ENCODE peak calls at places on chromosome 19, in four cellular contexts. Q is WERI-Rb-1, E is body of pancreas, D is mammary epithelial cell. X is an unnamed sample. For H3K9me3, the result is how much of the 10 kb centered on the place peaks cover.

GRCh38 chr19:4374451-4375163 is 25.7 kb downstream of the SH3GL1 start:
- DNase-seq in Q (no peak), E (peak), D (peak), X (peak)

GRCh38 chr19:16445238-16446107 is 26.3 kb downstream of the EPS15L1 start:
- DNase-seq in Q (no peak), E (no peak), D (peak), X (no peak)

GRCh38 chr19:53507523-53508442 is 30.2 kb upstream of the ZNF331 start:
- DNase-seq in Q (no peak), E (no peak), D (no peak), X (no peak)

GRCh38 chr19:3604987-3605343 is 1.7 kb downstream of the TBXA2R start:
- DNase-seq in Q (no peak), E (no peak), D (no peak), X (no peak)

GRCh38 chr19:30492581-30492980 is 120.4 kb downstream of the ZNF536 start:
- DNase-seq in Q (no peak), E (no peak), D (no peak), X (no peak)

GRCh38 chr19:51327066-51327985 is 14.6 kb downstream of the VSIG10L start:
- DNase-seq in Q (no peak), E (peak), D (peak), X (no peak)

GRCh38 chr19:28358604-28359003 is 854.3 kb downstream of the UQCRFS1 start:
- DNase-seq in Q (no peak), E (no peak), D (no peak), X (no peak)

GRCh38 chr19:46656541-46656940 is 4.4 kb downstream of the DACT3 start:
- DNase-seq in Q (no peak), E (no peak), D (no peak), X (no peak)

GRCh38 chr19:47158879-47159509 is 28.4 kb downstream of the SAE1 start:
- DNase-seq in Q (no peak), E (no peak), D (peak), X (no peak)

GRCh38 chr19:35533822-35534521 is 716 bp downstream of the GAPDHS start:
- DNase-seq in Q (no peak), E (peak), D (no peak), X (no peak)

GRCh38 chr19:46489445-46490272 is 6.0 kb downstream of the PNMA8B start:
- DNase-seq in Q (no peak), E (peak), D (no peak), X (peak)

GRCh38 chr19:49978324-49978723 is 17.4 kb upstream of the SIGLEC11 start:
- DNase-seq in Q (no peak), E (no peak), D (no peak), X (no peak)

GRCh38 chr19:18306903-18307681 is 15.8 kb downstream of the LSM4 start:
- DNase-seq in Q (no peak), E (no peak), D (no peak), X (no peak)

GRCh38 chr19:47020992-47021496 is 1.4 kb downstream of the NPAS1 start:
- DNase-seq in Q (no peak), E (no peak), D (no peak), X (no peak)

GRCh38 chr19:45973564-45974338 is at the start of gene NOVA2:
- DNase-seq in Q (peak), E (peak), D (peak), X (no peak)

GRCh38 chr19:33456076-33456844 is 65.3 kb downstream of the PEPD start:
- DNase-seq in Q (no peak), E (no peak), D (no peak), X (no peak)

GRCh38 chr19:18503971-18504885 is 17.6 kb downstream of the ELL start:
- DNase-seq in Q (peak), E (peak), D (no peak), X (no peak)

DNA sequence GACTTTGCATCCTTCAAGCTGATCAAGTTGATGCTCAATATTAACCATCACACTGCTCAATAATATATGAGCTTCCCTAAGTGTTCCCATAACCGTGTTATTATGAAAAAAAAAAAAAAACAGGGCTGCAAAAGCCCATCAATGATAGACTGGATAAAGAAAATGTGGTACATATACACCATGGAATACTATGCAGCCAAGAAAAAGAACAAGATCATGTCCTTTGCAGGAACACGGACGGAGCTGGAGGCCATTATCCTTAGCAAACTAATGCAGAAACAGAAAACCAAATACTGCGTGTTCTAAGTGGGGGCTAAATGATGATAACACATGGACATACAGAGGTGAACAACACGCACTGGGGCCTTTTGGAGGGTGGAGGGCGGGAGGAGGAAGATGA is 58.3 kb downstream of the CACNA1A start:
- DNase-seq in Q (no peak), E (no peak), D (no peak), X (no peak)
- H3K9me3 ChIP-seq in Q (under half), E (under half), D (under half), X (under half)

GRCh38 chr19:6945733-6946132 is 58.4 kb downstream of the ADGRE1 start:
- DNase-seq in Q (no peak), E (no peak), D (no peak), X (no peak)
- H3K9me3 ChIP-seq in Q (under half), E (under half), D (under half), X (under half)

DNA sequence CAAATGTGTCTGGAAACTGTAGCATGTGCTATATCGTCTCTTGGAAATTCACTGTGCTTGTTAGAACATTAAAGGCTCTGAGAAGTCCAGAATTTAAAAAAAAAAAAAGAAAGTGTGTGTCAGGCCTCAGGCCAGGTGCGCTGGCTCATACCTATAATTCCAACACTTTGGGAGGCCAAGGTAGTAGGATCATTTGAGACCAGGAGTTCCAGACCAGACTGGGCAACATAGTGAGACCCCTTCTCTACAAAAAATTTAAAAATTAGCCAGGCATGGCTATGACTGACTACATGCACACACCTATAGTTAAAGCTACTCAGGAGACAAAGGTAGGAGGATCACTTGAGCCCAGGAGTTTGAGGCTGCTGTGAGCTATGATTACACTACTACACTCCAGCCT is 4.9 kb downstream of the HNRNPUL1 start:
- DNase-seq in Q (no peak), E (no peak), D (no peak), X (no peak)
- H3K9me3 ChIP-seq in Q (under half), E (under half), D (under half), X (under half)

DNA sequence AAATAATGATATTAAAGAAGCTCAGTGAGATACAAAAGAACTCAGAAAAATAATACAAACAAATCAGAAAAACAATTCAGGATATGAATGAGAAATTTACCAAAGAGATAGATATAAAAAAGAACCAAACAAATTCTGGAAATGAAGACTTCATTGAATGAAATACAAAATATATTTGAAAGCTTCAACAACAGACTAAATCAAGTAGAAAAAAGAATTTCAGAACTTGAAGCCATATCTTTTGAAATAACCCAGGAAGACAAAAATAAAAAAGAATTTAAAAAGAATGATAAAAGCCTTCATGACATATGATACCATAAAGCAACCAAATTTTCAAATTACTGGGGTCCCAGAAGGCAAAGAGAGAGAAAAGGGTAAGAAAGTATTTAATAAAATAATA is 9.6 kb downstream of the LEUTX start:
- DNase-seq in Q (no peak), E (no peak), D (no peak), X (no peak)
- H3K9me3 ChIP-seq in Q (under half), E (under half), D (under half), X (under half)

GRCh38 chr19:2428756-2429711 is 1.6 kb upstream of the TIMM13 start:
- DNase-seq in Q (no peak), E (no peak), D (no peak), X (no peak)

GRCh38 chr19:2428027-2428690 is 773 bp upstream of the TIMM13 start:
- DNase-seq in Q (peak), E (peak), D (no peak), X (no peak)

GRCh38 chr19:2425622-2426581 is 1.5 kb downstream of the TIMM13 start:
- DNase-seq in Q (no peak), E (no peak), D (no peak), X (no peak)

GRCh38 chr19:2426661-2427322 is 594 bp downstream of the TIMM13 start:
- DNase-seq in Q (peak), E (peak), D (peak), X (no peak)

GRCh38 chr19:2427323-2428026 is at the start of gene TIMM13:
- DNase-seq in Q (peak), E (peak), D (peak), X (peak)
- H3K9me3 ChIP-seq in Q (under half), E (under half), D (under half), X (under half)

DNA sequence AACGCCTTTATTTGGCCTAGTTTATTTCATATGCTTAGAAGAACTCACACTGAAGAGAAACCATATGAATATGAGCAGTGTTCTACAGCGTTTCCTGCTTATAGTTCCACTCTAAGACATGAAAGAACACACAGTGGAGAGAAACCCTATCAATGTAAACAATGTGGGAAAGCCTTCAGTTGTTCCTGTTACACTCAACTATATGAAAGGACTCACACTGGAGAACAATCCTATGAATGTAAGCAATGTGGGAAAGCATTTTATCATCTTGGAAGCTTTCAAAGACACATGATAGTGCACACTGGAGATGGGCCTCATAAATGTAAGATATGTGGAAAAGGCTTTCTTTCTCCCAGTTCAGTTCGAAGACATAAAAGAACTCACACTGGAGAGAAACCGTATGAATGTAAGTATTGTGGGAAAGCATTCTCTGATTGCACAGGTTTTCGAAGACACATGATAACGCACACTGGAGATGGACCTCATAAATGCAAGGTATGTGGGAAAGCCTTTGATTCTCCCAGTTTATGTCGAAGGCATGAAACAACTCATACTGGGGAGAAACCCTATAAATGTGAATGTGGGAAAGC is 13.7 kb downstream of the ZNF441 start:
- DNase-seq in Q (no peak), E (no peak), D (no peak), X (no peak)
- H3K9me3 ChIP-seq in Q (under half), E (under half), D (half or more), X (half or more)

GRCh38 chr19:9523885-9524474 is 14.5 kb downstream of the ZNF426 start:
- DNase-seq in Q (no peak), E (no peak), D (no peak), X (no peak)
- H3K9me3 ChIP-seq in Q (under half), E (under half), D (half or more), X (half or more)

DNA sequence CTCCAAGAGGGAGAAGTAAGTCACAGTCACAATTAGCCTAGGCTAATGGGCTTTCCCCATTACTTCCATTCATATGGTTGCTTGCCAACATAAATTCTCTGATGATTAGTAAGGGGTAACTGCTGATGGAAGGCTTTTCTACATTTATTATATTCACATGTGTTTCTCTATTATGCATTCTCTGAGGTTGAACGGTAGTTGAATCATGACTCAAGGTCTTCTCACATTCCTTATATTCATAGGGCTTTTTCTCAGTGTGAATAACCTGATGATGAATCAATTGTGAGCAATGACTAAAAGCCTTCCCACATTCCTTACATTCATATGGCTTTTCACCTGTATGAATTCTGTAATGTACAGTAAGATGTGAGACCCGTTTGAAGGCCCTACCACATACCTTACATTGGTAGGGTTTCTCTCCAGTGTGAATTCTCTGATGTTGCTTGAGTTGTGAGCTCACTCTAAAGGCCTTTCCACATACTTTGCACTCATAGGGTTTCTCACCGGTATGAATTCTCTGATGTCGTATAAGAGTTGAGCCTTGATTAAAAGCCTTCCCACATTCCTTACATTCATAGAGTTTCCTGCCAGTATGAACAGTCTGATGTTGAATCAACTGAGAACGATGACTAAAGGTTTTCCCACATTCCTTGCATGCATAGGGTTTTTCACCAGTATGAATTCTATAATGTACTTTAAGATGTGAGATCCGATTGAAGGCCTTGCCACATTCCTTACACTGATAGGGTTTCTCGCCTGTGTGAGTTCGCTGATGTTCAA is 9.3 kb downstream of the ZNF582 start:
- DNase-seq in Q (no peak), E (no peak), D (peak), X (no peak)
- H3K9me3 ChIP-seq in Q (under half), E (under half), D (half or more), X (half or more)

DNA sequence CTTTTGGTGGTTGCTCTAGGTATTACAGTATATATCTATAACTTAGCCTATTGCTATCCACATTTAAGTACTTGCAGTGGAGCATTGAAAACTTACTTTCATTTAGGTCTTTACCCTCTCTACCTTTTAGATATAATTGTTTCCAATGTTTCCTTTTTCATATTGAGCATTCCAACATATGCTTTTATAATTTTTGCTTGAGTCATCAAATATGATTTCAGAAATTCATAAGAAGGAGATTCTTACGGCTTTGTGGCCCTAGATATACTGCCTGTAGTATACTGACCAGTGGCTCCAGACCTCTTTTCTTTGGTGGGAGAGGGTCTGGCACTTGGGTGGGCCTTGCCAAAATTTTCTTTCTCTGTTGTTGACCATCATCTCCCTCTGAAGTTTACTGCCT is 32.8 kb upstream of the ZNF850 start:
- DNase-seq in Q (no peak), E (no peak), D (no peak), X (no peak)
- H3K9me3 ChIP-seq in Q (under half), E (under half), D (under half), X (half or more)

GRCh38 chr19:56953411-56953810 is 112.9 kb upstream of the PEG3 start:
- DNase-seq in Q (no peak), E (no peak), D (no peak), X (no peak)
- H3K9me3 ChIP-seq in Q (under half), E (under half), D (half or more), X (under half)